ENCODE peak calls at places on chromosomes 1 and 21, in four cellular contexts. Z, E, Q and L are unnamed samples.
A peak's percentile ranks its signal among the peaks of the same experiment; 100 is the strongest.

GRCh38 chr1:185733818-185734709 is at the start of gene HMCN1:
- DNase-seq in E (peak; percentile 26), Q (peak; percentile 63), Z (peak; percentile 83), L (peak; percentile 66)

GRCh38 chr1:59738152-59738551 is 76.6 kb upstream of the HOOK1 start:
- DNase-seq in E (no peak), Z (peak; percentile 29), Q (no peak), L (no peak)

GRCh38 chr1:31368611-31369107 is 4.2 kb downstream of the FABP3 start:
- DNase-seq in Q (no peak), Z (no peak), E (no peak), L (no peak)

GRCh38 chr1:67853704-67854103 is 20.4 kb upstream of the GNG12 start:
- DNase-seq in Q (peak; percentile 48), Z (peak; percentile 82), E (peak; percentile 12), L (peak; percentile 71)

GRCh38 chr1:40824591-40825429 is 37.4 kb downstream of the CITED4 start:
- DNase-seq in Z (peak; percentile 97), E (no peak), Q (no peak), L (no peak)

GRCh38 chr1:42944207-42944928 is 14.3 kb downstream of the SLC2A1 start:
- DNase-seq in E (no peak), Q (no peak), Z (peak; percentile 49), L (no peak)

GRCh38 chr1:45926302-45926701 is 122.9 kb downstream of the MAST2 start:
- DNase-seq in E (no peak), Q (no peak), Z (no peak), L (no peak)

GRCh38 chr1:215137985-215138384 is 55.4 kb downstream of the KCNK2 start:
- DNase-seq in E (no peak), Z (no peak), Q (no peak), L (no peak)

GRCh38 chr1:33086384-33086850 is 5.5 kb downstream of the AZIN2 start:
- DNase-seq in E (peak; percentile 63), Z (peak; percentile 90), Q (peak; percentile 79), L (peak; percentile 80)

GRCh38 chr1:241672301-241672700 is 20.2 kb downstream of the WDR64 start:
- DNase-seq in Q (no peak), E (no peak), Z (no peak), L (no peak)

GRCh38 chr1:92707292-92707691 is 77.6 kb downstream of the EVI5 start:
- DNase-seq in Q (no peak), E (no peak), Z (no peak), L (no peak)

GRCh38 chr1:16300436-16300835 is 51.8 kb downstream of the FBXO42 start:
- DNase-seq in Z (no peak), E (no peak), Q (no peak), L (peak; percentile 80)

GRCh38 chr21:17693801-17694200 is 81.1 kb upstream of the BTG3 start:
- DNase-seq in E (no peak), Z (peak; percentile 48), Q (no peak), L (no peak)

GRCh38 chr21:17690078-17690494 is 77.4 kb upstream of the BTG3 start:
- DNase-seq in Z (no peak), E (no peak), Q (no peak), L (no peak)

GRCh38 chr21:17688912-17689874 is 76.5 kb upstream of the BTG3 start:
- DNase-seq in E (no peak), Z (no peak), Q (peak; percentile 57), L (peak; percentile 95)
- TF ChIP-seq CTCF in E (peak; percentile 19), Z (no peak), Q (peak; percentile 27), L (peak; percentile 33)

DNA sequence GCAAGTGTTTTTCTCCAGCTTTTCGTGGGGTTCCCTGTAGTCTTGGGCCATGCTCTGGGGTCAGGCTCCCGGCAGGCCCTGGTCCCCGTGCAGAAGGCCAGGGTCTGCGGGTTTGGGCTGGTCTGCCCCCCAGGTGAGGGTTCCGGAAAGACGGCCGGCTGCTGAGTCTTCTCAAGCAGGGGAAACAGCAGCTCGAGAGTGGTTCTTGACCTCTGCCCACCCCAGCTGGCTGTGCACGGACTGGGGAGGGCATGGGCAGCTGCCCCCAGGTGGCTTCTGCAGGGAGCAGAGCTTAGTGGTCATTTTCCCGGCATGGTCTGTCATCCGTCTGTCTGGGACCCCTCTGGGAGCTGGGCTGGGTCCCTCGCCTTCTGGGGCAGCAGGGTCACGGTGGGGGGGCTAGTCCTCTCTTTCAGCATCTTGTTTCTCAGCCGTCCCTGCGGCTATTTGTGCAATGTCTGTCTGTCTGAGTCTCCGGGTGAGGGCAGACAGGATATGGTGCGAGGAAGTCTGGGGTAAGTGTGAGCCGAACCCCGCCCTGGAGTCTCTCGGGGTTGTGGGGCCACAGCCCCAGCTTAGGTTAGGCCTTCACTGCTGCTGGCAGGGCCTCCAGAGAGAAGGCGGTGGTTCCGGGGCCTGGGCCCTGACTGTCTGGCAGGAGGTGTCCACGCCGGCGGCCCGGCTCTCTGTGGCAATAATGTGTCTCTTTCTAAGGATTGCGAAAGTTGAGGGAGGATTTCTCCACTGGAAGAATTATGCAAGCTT is 6.1 kb downstream of the SKI start:
- DNase-seq in E (peak; percentile 75), Q (peak; percentile 97), Z (peak; percentile 99), L (peak; percentile 98)
- TF ChIP-seq CTCF in E (no peak), Q (no peak), Z (no peak), L (no peak)

DNA sequence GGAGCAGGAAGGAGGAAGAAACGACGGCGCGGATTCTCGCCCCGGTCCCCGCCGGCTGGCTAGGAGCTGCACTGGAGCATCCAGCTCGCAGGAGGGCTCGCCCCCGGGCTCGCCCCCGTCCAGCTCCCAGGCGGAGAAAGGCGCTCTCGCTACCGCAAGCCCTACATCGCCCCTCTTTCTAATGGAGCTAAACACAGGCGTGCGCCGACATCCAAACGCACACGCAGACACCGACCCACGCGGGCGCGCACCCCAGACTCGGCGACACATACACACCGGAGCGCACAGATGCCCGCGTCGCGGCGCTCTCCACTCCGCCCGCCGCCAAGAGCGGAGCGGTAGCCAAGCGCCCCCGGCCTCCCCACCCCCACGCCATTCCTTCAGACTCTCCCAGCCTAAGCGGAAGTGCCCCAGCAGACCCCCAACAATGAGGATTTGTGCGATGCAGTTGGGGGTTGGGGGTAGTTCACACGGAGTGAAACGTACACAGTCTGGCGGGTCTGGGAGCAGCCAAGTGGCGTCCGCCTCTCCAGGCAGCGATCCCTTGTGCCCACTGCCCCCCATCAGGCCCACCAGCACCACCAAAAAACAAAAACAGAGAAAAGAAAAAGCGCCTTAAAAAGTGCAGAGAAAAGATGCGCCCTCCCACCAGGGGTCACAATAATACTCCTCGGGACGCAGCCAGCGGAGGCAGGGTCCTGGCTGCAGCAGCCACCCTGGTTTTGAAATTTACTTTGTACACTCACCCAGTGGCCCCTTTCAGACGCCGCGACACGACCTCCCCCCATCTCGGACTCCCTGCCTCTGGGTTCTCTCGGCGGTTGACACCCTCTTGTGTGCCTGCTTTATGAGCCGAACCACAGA is 1.4 kb downstream of the DAB1 start:
- DNase-seq in Z (no peak), E (peak; percentile 16), Q (no peak), L (no peak)
- TF ChIP-seq CTCF in Z (no peak), E (no peak), Q (no peak), L (no peak)

GRCh38 chr1:150760003-150760402 is 5.6 kb downstream of the CTSS start:
- DNase-seq in Q (no peak), E (no peak), Z (no peak), L (no peak)
- TF ChIP-seq CTCF in Q (no peak), E (peak; percentile 9), Z (no peak), L (no peak)

GRCh38 chr1:110254604-110255003 is 44.5 kb downstream of the KCNC4 start:
- DNase-seq in Q (no peak), E (no peak), Z (no peak), L (no peak)
- TF ChIP-seq CTCF in Q (no peak), E (no peak), Z (no peak), L (no peak)

DNA sequence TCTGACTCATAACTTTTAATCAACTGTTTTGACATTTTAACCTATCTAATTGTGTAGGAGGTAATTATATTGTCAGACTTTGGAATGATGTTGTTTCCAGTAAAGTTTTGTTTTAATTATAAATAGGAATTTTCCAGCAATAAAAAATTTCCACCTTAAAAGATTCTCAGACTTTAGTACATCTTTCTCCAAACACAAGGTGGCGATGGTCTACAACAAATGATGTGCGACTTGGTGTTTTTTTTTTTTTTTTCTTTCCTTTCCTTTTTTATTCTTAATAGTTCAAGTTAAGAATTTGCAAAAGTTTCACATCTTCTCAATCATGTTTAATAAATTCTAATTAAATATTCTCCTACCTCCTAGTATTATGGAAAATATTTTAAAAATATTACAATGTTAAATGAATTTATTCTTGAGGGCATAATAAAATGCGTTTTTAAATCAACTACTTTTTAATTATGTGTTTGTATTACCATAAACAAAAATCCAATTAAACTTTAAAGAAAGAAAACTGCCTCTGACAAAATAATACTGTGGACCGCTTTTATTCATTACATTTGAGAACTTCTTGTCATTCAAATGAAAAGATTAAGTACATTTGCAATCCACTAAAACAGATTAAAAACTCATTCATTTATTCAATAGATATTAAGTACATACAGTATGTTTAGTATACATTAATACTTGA is 4.4 kb upstream of the ADAMTS1 start:
- DNase-seq in E (no peak), Q (no peak), Z (no peak), L (peak; percentile 67)
- TF ChIP-seq CTCF in E (no peak), Q (peak; percentile 54), Z (peak; percentile 60), L (peak; percentile 51)

GRCh38 chr1:205584732-205585131 is 47.1 kb downstream of the ELK4 start:
- DNase-seq in Q (no peak), E (no peak), Z (peak; percentile 30), L (no peak)
- TF ChIP-seq CTCF in Q (peak; percentile 36), E (no peak), Z (peak; percentile 41), L (peak; percentile 65)